ENCODE peak calls at places on chromosomes 3 and 15, in four cellular contexts. Z is heart left ventricle, U is suprapubic skin, B is body of pancreas. K is an unnamed sample.
A peak's percentile ranks its signal among the peaks of the same experiment; 100 is the strongest.

GRCh38 chr3:136161516-136161915 is 34.6 kb downstream of the MSL2 start:
- DNase-seq in U (no peak), Z (no peak), B (no peak), K (no peak)

GRCh38 chr3:135487261-135487660 is 478.3 kb upstream of the PPP2R3A start:
- DNase-seq in Z (peak; percentile 21), B (no peak), U (no peak), K (no peak)

GRCh38 chr15:83046558-83047127 is 20.4 kb downstream of the BTBD1 start:
- DNase-seq in Z (no peak), U (no peak), B (no peak), K (no peak)

GRCh38 chr3:156826144-156826895 is at the start of gene LEKR1:
- DNase-seq in Z (peak; percentile 91), U (peak; percentile 90), B (peak; percentile 88), K (no peak)

GRCh38 chr3:57095361-57095760 is 34.9 kb downstream of the SPATA12 start:
- DNase-seq in B (no peak), U (no peak), Z (no peak), K (no peak)

GRCh38 chr3:172201136-172201989 is 162.0 kb downstream of the FNDC3B start:
- DNase-seq in Z (peak; percentile 91), U (peak; percentile 91), B (peak; percentile 68), K (no peak)

GRCh38 chr3:52393131-52393807 is 51.6 kb downstream of the SEMA3G start:
- DNase-seq in Z (no peak), U (no peak), B (no peak), K (no peak)

GRCh38 chr3:127004641-127005397 is 21.9 kb downstream of the PLXNA1 start:
- DNase-seq in Z (no peak), U (no peak), B (no peak), K (no peak)

GRCh38 chr3:59245879-59246501 is 196.2 kb upstream of the CFAP20DC start:
- DNase-seq in B (no peak), Z (no peak), U (no peak), K (no peak)

GRCh38 chr3:125431912-125432587 is 56.9 kb upstream of the ZNF148 start:
- DNase-seq in U (no peak), B (no peak), Z (no peak), K (no peak)

GRCh38 chr3:129365779-129366178 is 62.7 kb downstream of the EFCAB12 start:
- DNase-seq in B (no peak), U (no peak), Z (peak; percentile 66), K (no peak)

GRCh38 chr15:35654334-35654733 is 108.4 kb upstream of the DPH6 start:
- DNase-seq in Z (no peak), B (no peak), U (no peak), K (no peak)

GRCh38 chr15:85756411-85757072 is 38.2 kb downstream of the KLHL25 start:
- DNase-seq in U (peak; percentile 49), B (no peak), Z (no peak), K (no peak)

GRCh38 chr3:146537603-146538002 is 6.8 kb downstream of the PLSCR1 start:
- DNase-seq in B (no peak), Z (no peak), U (no peak), K (no peak)

GRCh38 chr3:46977811-46978195 is 1.3 kb upstream of the CCDC12 start:
- DNase-seq in U (peak; percentile 63), Z (peak; percentile 13), B (no peak), K (no peak)

GRCh38 chr15:98442379-98442833 is 205.9 kb upstream of the IGF1R start:
- DNase-seq in U (no peak), Z (peak; percentile 39), B (peak; percentile 71), K (no peak)

GRCh38 chr15:90015749-90016148 is 14.6 kb downstream of the ZNF710 start:
- DNase-seq in U (no peak), B (no peak), Z (no peak), K (no peak)

GRCh38 chr15:70259030-70259424 is 161.3 kb upstream of the TLE3 start:
- DNase-seq in B (peak; percentile 77), Z (peak; percentile 83), U (no peak), K (no peak)

GRCh38 chr15:73368301-73369072 is at the start of gene HCN4:
- DNase-seq in Z (peak; percentile 63), U (no peak), B (no peak), K (no peak)

GRCh38 chr3:50154476-50154839 is 666 bp upstream of the SEMA3F start:
- DNase-seq in U (no peak), Z (no peak), B (no peak), K (no peak)

GRCh38 chr15:62400778-62401177 is 235.7 kb upstream of the C2CD4B start:
- DNase-seq in B (no peak), Z (no peak), U (no peak), K (no peak)

GRCh38 chr3:132417695-132418520 is 606 bp downstream of the DNAJC13 start:
- DNase-seq in B (peak; percentile 55), Z (peak; percentile 65), U (no peak), K (peak; percentile 17)

GRCh38 chr3:69353492-69353891 is 32.4 kb downstream of the FRMD4B start:
- DNase-seq in Z (peak; percentile 61), U (no peak), B (no peak), K (no peak)

GRCh38 chr3:12159227-12159601 is 502 bp upstream of the TIMP4 start:
- DNase-seq in B (no peak), Z (no peak), U (no peak), K (no peak)

GRCh38 chr3:171846594-171846993 is 3.4 kb downstream of the TMEM212 start:
- DNase-seq in B (no peak), Z (no peak), U (no peak), K (no peak)

GRCh38 chr3:192858849-192859585 is 58.6 kb downstream of the MB21D2 start:
- DNase-seq in Z (no peak), B (no peak), U (no peak), K (no peak)
- TF ChIP-seq POLR2A in Z (no peak), B (no peak), U (no peak), K (no peak)

GRCh38 chr15:67193223-67194009 is 61.0 kb downstream of the AAGAB start:
- DNase-seq in B (no peak), U (no peak), Z (no peak), K (no peak)

GRCh38 chr15:67196672-67197363 is 57.6 kb downstream of the AAGAB start:
- DNase-seq in B (no peak), U (no peak), Z (no peak), K (no peak)

GRCh38 chr15:67196222-67196621 is 58.2 kb downstream of the AAGAB start:
- DNase-seq in Z (no peak), B (no peak), U (no peak), K (no peak)

GRCh38 chr15:67194171-67195114 is 60.0 kb downstream of the AAGAB start:
- DNase-seq in Z (no peak), U (no peak), B (no peak), K (no peak)

GRCh38 chr15:67195305-67195704 is 59.2 kb downstream of the AAGAB start:
- DNase-seq in Z (no peak), U (no peak), B (no peak), K (no peak)
- TF ChIP-seq POLR2A in Z (no peak), U (no peak), B (no peak), K (no peak)

GRCh38 chr3:66355394-66355793 is 134.6 kb downstream of the SLC25A26 start:
- DNase-seq in Z (no peak), U (no peak), B (no peak), K (no peak)

GRCh38 chr3:66354561-66354960 is 133.8 kb downstream of the SLC25A26 start:
- DNase-seq in B (no peak), U (no peak), Z (no peak), K (no peak)

GRCh38 chr3:66353530-66353929 is 132.7 kb downstream of the SLC25A26 start:
- DNase-seq in U (no peak), B (no peak), Z (no peak), K (no peak)

GRCh38 chr3:66353039-66353438 is 132.2 kb downstream of the SLC25A26 start:
- DNase-seq in U (no peak), Z (no peak), B (no peak), K (no peak)

GRCh38 chr3:66354001-66354400 is 133.2 kb downstream of the SLC25A26 start:
- DNase-seq in B (no peak), Z (no peak), U (no peak), K (no peak)
- TF ChIP-seq POLR2A in B (no peak), Z (no peak), U (no peak), K (no peak)

DNA sequence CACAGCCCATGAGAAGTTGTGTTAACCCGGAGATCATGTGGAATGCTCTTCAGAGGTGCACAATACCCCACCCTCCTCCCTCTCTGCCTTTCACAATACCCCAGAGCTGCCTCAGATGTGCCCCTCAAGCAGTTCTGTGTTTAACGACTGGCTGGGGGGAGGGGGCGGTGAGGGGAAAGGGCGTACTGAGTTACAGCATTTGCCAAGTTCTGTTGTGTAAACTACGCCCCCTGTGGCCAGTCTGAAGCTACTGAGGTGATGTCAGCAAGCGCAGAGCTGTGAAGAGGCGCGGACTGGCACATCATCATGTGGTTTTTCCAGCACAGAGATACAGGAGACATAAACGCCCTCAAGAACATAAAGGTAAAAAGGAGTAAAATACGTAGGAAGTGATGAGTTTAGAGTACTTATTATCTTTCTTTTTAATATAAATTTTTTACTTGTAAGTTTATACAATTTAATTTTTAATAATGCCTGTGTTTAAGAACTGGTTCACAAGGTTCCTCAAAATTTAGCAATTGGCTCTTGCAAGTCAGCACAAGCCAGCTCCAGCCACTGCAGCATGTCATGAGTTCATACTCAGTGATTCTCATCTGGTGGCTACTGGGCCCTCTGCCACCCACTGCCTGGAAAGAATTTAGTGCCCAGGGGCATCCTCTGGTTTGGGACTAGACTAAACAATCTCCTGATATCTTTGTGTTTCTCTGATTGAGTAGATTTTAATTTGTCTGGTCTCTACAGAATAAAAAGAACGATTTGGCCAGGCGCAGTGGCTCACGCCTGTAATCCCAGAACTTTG is 1.7 kb downstream of the EPB42 start:
- DNase-seq in Z (no peak), U (peak; percentile 55), B (no peak), K (no peak)
- TF ChIP-seq POLR2A in Z (no peak), U (no peak), B (no peak), K (no peak)